ENCODE peak calls at places on chromosomes 16 and 17, in four cellular contexts. V, J, S and H are unnamed samples.

GRCh38 chr17:45906927-45907622 is 12.7 kb downstream of the MAPT start:
- DNase-seq in S (no peak), J (no peak), V (no peak), H (peak)

GRCh38 chr17:4195306-4195705 is 52.3 kb downstream of the CYB5D2 start:
- DNase-seq in S (no peak), J (peak), V (no peak), H (no peak)

GRCh38 chr17:9090641-9091096 is 69.4 kb downstream of the NTN1 start:
- DNase-seq in S (no peak), V (no peak), J (no peak), H (no peak)

GRCh38 chr17:73304438-73304837 is 7.4 kb downstream of the CDC42EP4 start:
- DNase-seq in S (no peak), V (no peak), J (no peak), H (no peak)

GRCh38 chr16:65702707-65703402 is 581.0 kb upstream of the CDH11 start:
- DNase-seq in V (no peak), J (peak), S (no peak), H (no peak)

GRCh38 chr17:67558740-67559380 is 158.9 kb upstream of the NOL11 start:
- DNase-seq in J (peak), V (no peak), S (no peak), H (no peak)

GRCh38 chr16:13921328-13921727 is 1.4 kb downstream of the ERCC4 start:
- DNase-seq in V (no peak), S (no peak), J (no peak), H (no peak)

GRCh38 chr17:69523252-69523861 is 108.9 kb downstream of the MAP2K6 start:
- DNase-seq in V (no peak), J (peak), S (no peak), H (no peak)

GRCh38 chr17:77785526-77785925 is 173.0 kb upstream of the TNRC6C start:
- DNase-seq in V (no peak), J (no peak), S (no peak), H (no peak)

GRCh38 chr17:62653831-62654829 is 26.7 kb downstream of the MRC2 start:
- DNase-seq in S (no peak), V (no peak), J (peak), H (no peak)

GRCh38 chr16:38941-39892 is 14.2 kb downstream of the POLR3K start:
- DNase-seq in J (no peak), S (no peak), V (no peak), H (peak)

GRCh38 chr16:71473891-71474290 is 11.8 kb upstream of the ZNF23 start:
- DNase-seq in S (no peak), J (peak), V (no peak), H (no peak)

GRCh38 chr17:66426397-66427033 is 124.1 kb downstream of the PRKCA start:
- DNase-seq in S (no peak), V (no peak), J (peak), H (peak)

GRCh38 chr17:8522577-8522976 is 86.9 kb downstream of the NDEL1 start:
- DNase-seq in S (no peak), V (no peak), J (no peak), H (no peak)

GRCh38 chr17:58520843-58521430 is 6.5 kb upstream of the MTMR4 start:
- DNase-seq in J (no peak), S (no peak), V (no peak), H (no peak)

GRCh38 chr17:32931686-32932085 is 3.7 kb downstream of the TMEM98 start:
- DNase-seq in J (peak), S (no peak), V (no peak), H (no peak)

GRCh38 chr16:3087243-3087791 is 11.8 kb downstream of the ZSCAN10 start:
- DNase-seq in J (no peak), S (no peak), V (no peak), H (no peak)

GRCh38 chr17:65495255-65496060 is 66.0 kb downstream of the AXIN2 start:
- DNase-seq in S (peak), V (no peak), J (peak), H (no peak)

GRCh38 chr16:52556083-52556482 is 9.1 kb upstream of the TOX3 start:
- DNase-seq in S (no peak), J (no peak), V (no peak), H (no peak)

GRCh38 chr17:44788139-44788538 is 29.4 kb downstream of the ADAM11 start:
- DNase-seq in S (no peak), V (no peak), J (no peak), H (no peak)

GRCh38 chr16:81748476-81749198 is 30.5 kb upstream of the PLCG2 start:
- DNase-seq in V (no peak), J (no peak), S (no peak), H (no peak)

GRCh38 chr17:19386974-19387920 is at the start of gene MFAP4:
- DNase-seq in V (no peak), J (peak), S (no peak), H (no peak)

GRCh38 chr16:74698220-74698619 is 2.4 kb downstream of the MLKL start:
- DNase-seq in S (no peak), J (peak), V (no peak), H (no peak)

GRCh38 chr17:79071161-79071560 is 3.5 kb upstream of the ENGASE start:
- DNase-seq in S (no peak), V (no peak), J (no peak), H (no peak)

GRCh38 chr16:70646260-70647241 is at the start of gene IL34:
- DNase-seq in J (no peak), V (no peak), S (no peak), H (no peak)

GRCh38 chr17:57911834-57912673 is 43.2 kb downstream of the CUEDC1 start:
- DNase-seq in S (no peak), J (no peak), V (no peak), H (no peak)

GRCh38 chr16:87945351-87946042 is 5.7 kb upstream of the BANP start:
- DNase-seq in J (peak), V (no peak), S (peak), H (no peak)

GRCh38 chr16:12548270-12548983 is 255.3 kb downstream of the CPPED1 start:
- DNase-seq in V (no peak), S (no peak), J (no peak), H (no peak)

GRCh38 chr17:58679263-58680037 is 12.4 kb downstream of the TEX14 start:
- DNase-seq in J (peak), V (no peak), S (no peak), H (no peak)

GRCh38 chr17:57707892-57708291 is 37.2 kb downstream of the CCDC182 start:
- DNase-seq in S (no peak), J (no peak), V (no peak), H (no peak)

GRCh38 chr17:70767102-70767701 is 597.9 kb downstream of the KCNJ2 start:
- DNase-seq in J (peak), S (no peak), V (no peak), H (no peak)

GRCh38 chr16:56669005-56669839 is at the start of gene MT1H:
- DNase-seq in J (no peak), S (no peak), V (no peak), H (no peak)

GRCh38 chr17:46009681-46010596 is 10.9 kb downstream of the STH start:
- DNase-seq in S (no peak), V (no peak), J (peak), H (no peak)

GRCh38 chr17:2016494-2016893 is 8.6 kb downstream of the RTN4RL1 start:
- DNase-seq in J (no peak), V (no peak), S (no peak), H (no peak)